ENCODE peak calls at places on chromosomes 3 and 15, in nine cellular contexts. A is endothelial cell of umbilical vein, S is WTC11, N is AG04449, R is omental fat pad, L is choroid plexus epithelial cell, G is endothelial cell, Z is neural crest cell, T is ascending aorta. C is an unnamed sample.

GRCh38 chr15:83914906-83915305 is 261.0 kb downstream of the ADAMTSL3 start:
- DNase-seq in G (no peak), T (no peak), A (no peak), Z (no peak), L (no peak), S (no peak), N (no peak), R (no peak), C (no peak)

GRCh38 chr3:33658971-33659848 is 58.8 kb downstream of the CLASP2 start:
- DNase-seq in S (peak), A (peak), R (no peak), Z (peak), N (no peak), L (peak), G (peak), T (peak), C (no peak)

GRCh38 chr15:73051402-73051810 is 857 bp upstream of the NEO1 start:
- DNase-seq in N (no peak), G (no peak), L (no peak), Z (no peak), S (peak), R (no peak), A (no peak), T (peak), C (peak)

GRCh38 chr3:169146112-169146665 is 517.3 kb downstream of the MECOM start:
- DNase-seq in T (peak), A (peak), S (peak), L (peak), G (peak), N (no peak), Z (peak), R (no peak), C (no peak)

GRCh38 chr15:31484986-31485385 is 158.4 kb downstream of the KLF13 start:
- DNase-seq in S (no peak), R (no peak), T (no peak), Z (no peak), G (no peak), N (no peak), L (no peak), A (no peak), C (no peak)

GRCh38 chr3:46959169-46959515 is 17.4 kb downstream of the CCDC12 start:
- DNase-seq in S (no peak), L (peak), Z (no peak), R (no peak), T (no peak), N (no peak), A (no peak), G (no peak), C (no peak)

GRCh38 chr3:7707192-7707591 is 794.4 kb upstream of the LMCD1 start:
- DNase-seq in G (no peak), Z (no peak), L (no peak), A (peak), T (no peak), S (no peak), N (no peak), R (no peak), C (no peak)

GRCh38 chr3:101758224-101758623 is 20.8 kb upstream of the NXPE3 start:
- DNase-seq in R (no peak), A (no peak), G (no peak), Z (no peak), S (no peak), N (no peak), L (no peak), T (no peak), C (no peak)

GRCh38 chr3:170180107-170180951 is 1.2 kb downstream of the PHC3 start:
- DNase-seq in R (no peak), G (no peak), T (no peak), A (peak), N (no peak), L (peak), Z (no peak), S (no peak), C (no peak)

GRCh38 chr3:83076041-83076440 is 1314.6 kb upstream of the GBE1 start:
- DNase-seq in Z (no peak), S (no peak), A (no peak), G (no peak), T (no peak), R (no peak), L (no peak), N (no peak), C (no peak)

GRCh38 chr3:162769559-162769958 is 1273.0 kb downstream of the OTOL1 start:
- DNase-seq in L (peak), Z (no peak), G (no peak), R (no peak), T (no peak), S (no peak), N (no peak), A (no peak), C (no peak)

GRCh38 chr3:123068227-123069020 is 1.6 kb downstream of the PDIA5 start:
- DNase-seq in Z (no peak), L (no peak), A (no peak), N (no peak), R (no peak), T (peak), G (no peak), S (peak), C (no peak)

GRCh38 chr3:123085293-123085949 is 18.6 kb downstream of the PDIA5 start:
- DNase-seq in S (no peak), T (no peak), R (no peak), G (no peak), Z (no peak), L (no peak), A (no peak), N (no peak), C (no peak)

GRCh38 chr3:133283958-133284807 is 115.7 kb upstream of the BFSP2 start:
- DNase-seq in R (no peak), L (no peak), Z (no peak), G (no peak), N (no peak), T (no peak), A (no peak), S (peak), C (no peak)

GRCh38 chr15:27127834-27128570 is 157.0 kb downstream of the GABRG3 start:
- DNase-seq in G (no peak), L (no peak), A (no peak), T (no peak), N (no peak), S (no peak), Z (no peak), R (no peak), C (no peak)

GRCh38 chr3:94162700-94163099 is 99.8 kb downstream of the NSUN3 start:
- DNase-seq in G (no peak), T (no peak), A (no peak), R (no peak), N (no peak), Z (no peak), S (no peak), L (peak), C (no peak)

GRCh38 chr3:188926741-188927650 is 244.8 kb upstream of the TPRG1 start:
- DNase-seq in R (no peak), T (no peak), A (no peak), N (no peak), S (no peak), G (no peak), Z (no peak), L (no peak), C (no peak)

GRCh38 chr3:157109267-157110141 is 50.4 kb downstream of the CCNL1 start:
- DNase-seq in R (no peak), L (no peak), S (no peak), Z (no peak), N (no peak), G (no peak), T (no peak), A (no peak), C (no peak)

GRCh38 chr15:75620043-75620775 is 5.3 kb downstream of the SNUPN start:
- DNase-seq in R (no peak), A (no peak), Z (no peak), N (no peak), L (peak), T (no peak), S (no peak), G (no peak), C (no peak)

GRCh38 chr3:158935846-158936245 is 134.0 kb downstream of the MFSD1 start:
- DNase-seq in T (no peak), A (no peak), N (no peak), Z (no peak), L (no peak), G (no peak), S (no peak), R (no peak), C (no peak)

GRCh38 chr3:12556243-12556722 is 604 bp upstream of the MKRN2 start:
- DNase-seq in R (no peak), S (no peak), Z (no peak), N (no peak), G (no peak), T (no peak), A (no peak), L (no peak), C (no peak)

GRCh38 chr15:69557340-69558137 is 104.9 kb downstream of the RPLP1 start:
- DNase-seq in Z (no peak), G (no peak), A (peak), N (peak), R (peak), L (peak), S (no peak), T (peak), C (no peak)

GRCh38 chr15:52609593-52609992 is 40.8 kb upstream of the ARPP19 start:
- DNase-seq in A (no peak), Z (no peak), N (no peak), R (no peak), T (no peak), G (no peak), S (no peak), L (no peak), C (no peak)

GRCh38 chr3:124297062-124297980 is 305.4 kb upstream of the ROPN1 start:
- DNase-seq in N (no peak), Z (no peak), L (no peak), R (no peak), G (no peak), S (no peak), A (peak), T (no peak), C (no peak)

GRCh38 chr3:69866988-69867720 is 127.9 kb downstream of the MITF start:
- DNase-seq in A (no peak), Z (no peak), S (no peak), R (no peak), T (no peak), N (no peak), G (no peak), L (peak), C (no peak)

GRCh38 chr3:187292631-187293513 is 1.3 kb upstream of the MASP1 start:
- DNase-seq in N (no peak), Z (no peak), S (no peak), T (no peak), G (no peak), L (no peak), A (no peak), R (no peak), C (no peak)

GRCh38 chr3:190595212-190595795 is 81.4 kb downstream of the IL1RAP start:
- DNase-seq in Z (no peak), G (no peak), A (no peak), R (no peak), L (no peak), N (no peak), T (no peak), S (no peak), C (no peak)

DNA sequence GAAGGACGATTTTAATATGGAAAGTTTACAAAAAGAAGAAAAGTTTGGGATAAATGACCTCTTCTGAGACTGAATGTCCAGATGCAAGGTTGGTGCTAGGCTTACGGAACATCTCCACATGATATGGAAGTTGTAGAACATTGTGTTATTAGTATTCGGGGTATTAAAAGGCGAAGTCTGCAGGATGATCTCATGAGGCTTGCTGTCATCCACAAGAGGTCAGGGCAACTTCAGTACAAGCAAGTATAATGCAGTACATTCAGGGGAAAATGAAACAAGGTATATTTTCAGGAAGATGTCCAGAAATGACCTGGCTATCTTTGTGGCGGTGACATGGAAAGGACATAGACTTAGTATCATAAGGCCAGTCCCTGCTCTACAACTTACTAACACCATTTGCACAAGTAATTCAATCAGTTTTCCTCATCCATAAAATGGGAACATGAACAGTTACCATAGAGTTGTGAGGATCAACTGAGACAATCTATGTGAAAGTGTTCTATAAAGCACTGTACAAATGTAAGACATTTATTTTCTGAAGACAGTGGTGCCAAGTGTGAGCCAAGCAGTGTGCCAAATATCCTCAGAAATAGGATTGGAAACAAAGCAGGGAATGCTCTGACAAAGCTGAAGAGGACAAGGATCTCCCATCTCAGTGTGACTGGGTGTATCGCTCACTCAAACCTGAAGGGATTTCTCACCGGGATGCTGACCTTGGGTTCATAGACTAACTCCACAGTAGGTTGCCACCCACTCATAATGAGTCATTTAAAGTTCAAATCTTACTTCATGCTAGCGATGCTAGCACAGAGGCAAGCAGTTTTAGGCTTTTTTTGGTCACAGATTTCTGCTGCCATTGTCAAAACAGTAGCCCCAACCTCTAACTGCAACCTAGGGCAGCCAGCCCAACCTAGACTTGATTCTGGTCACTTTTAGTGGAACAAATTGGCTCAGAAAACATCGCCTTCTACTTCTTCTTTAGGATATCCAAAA is 118.3 kb downstream of the TIGIT start:
- DNase-seq in N (no peak), G (no peak), S (no peak), Z (no peak), A (peak), L (peak), R (no peak), T (no peak), C (no peak)
- TF ChIP-seq CTCF in N (no peak), G (no peak), S (no peak), Z (no peak), A (no peak), L (peak), R (no peak), T (no peak), C (no peak)

GRCh38 chr3:177753498-177754155 is 556.3 kb upstream of the TBL1XR1 start:
- DNase-seq in R (no peak), T (no peak), Z (no peak), A (no peak), L (peak), S (no peak), N (no peak), G (no peak), C (no peak)
- TF ChIP-seq CTCF in R (no peak), T (no peak), Z (no peak), A (no peak), L (no peak), S (no peak), N (no peak), G (no peak), C (no peak)

GRCh38 chr15:79032656-79033055 is 57.9 kb downstream of the RASGRF1 start:
- DNase-seq in N (no peak), L (no peak), A (no peak), Z (no peak), R (no peak), S (no peak), T (no peak), G (no peak), C (no peak)

GRCh38 chr15:79034284-79034683 is 56.3 kb downstream of the RASGRF1 start:
- DNase-seq in Z (no peak), N (no peak), R (no peak), G (no peak), S (no peak), L (no peak), A (no peak), T (no peak), C (no peak)

GRCh38 chr15:79036323-79036722 is 54.3 kb downstream of the RASGRF1 start:
- DNase-seq in R (no peak), S (no peak), G (no peak), N (no peak), T (no peak), L (no peak), A (no peak), Z (no peak), C (no peak)

GRCh38 chr15:79035814-79036213 is 54.8 kb downstream of the RASGRF1 start:
- DNase-seq in N (no peak), R (no peak), L (no peak), G (no peak), S (no peak), Z (no peak), T (no peak), A (no peak), C (no peak)

DNA sequence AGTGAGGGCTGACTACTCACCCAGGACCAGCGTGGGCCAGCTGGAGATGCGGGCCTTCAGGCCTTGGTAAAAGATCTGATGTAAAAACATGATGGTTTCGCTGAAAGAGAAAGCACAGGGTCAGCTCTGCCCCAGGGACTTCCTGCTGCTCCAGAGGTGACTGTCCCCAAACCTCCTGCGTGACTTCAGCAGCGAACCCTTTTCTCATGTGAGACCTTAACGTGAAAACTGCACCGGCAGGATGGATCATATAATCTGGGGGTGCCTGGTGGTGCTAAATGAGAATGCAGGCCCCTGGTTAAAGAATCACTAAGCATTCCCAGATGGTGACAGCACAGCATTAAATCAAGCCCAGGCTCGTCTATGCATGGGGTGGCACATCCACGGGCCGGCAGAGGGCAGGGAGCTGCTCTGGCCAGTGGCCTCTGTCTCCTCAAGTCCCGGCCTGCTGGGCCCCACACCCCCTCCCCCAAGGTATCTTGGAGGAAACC is 55.4 kb downstream of the RASGRF1 start:
- DNase-seq in T (no peak), Z (no peak), L (peak), A (no peak), G (no peak), N (no peak), S (no peak), R (no peak), C (no peak)
- TF ChIP-seq CTCF in T (no peak), Z (peak), L (peak), A (no peak), G (peak), N (no peak), S (no peak), R (no peak), C (no peak)

GRCh38 chr3:135637033-135637432 is 328.5 kb upstream of the PPP2R3A start:
- DNase-seq in R (no peak), A (no peak), L (no peak), T (no peak), N (no peak), Z (no peak), S (no peak), G (no peak), C (no peak)
- TF ChIP-seq CTCF in R (no peak), A (no peak), L (no peak), T (no peak), N (no peak), Z (no peak), S (no peak), G (no peak), C (no peak)

GRCh38 chr15:25724899-25725298 is 138.2 kb downstream of the ATP10A start:
- DNase-seq in R (no peak), S (no peak), L (no peak), G (no peak), N (no peak), Z (no peak), T (peak), A (no peak), C (no peak)
- TF ChIP-seq CTCF in R (no peak), S (no peak), L (no peak), G (no peak), N (no peak), Z (no peak), T (no peak), A (no peak), C (no peak)